ENCODE peak calls at places on chromosomes 16 and 17, in seven cellular contexts. W, F, D, S, Q, U and J are unnamed samples.

GRCh38 chr16:4372578-4373355 is 1.1 kb downstream of the VASN start:
- DNase-seq in W (peak), F (no peak), D (peak), S (no peak), Q (peak), U (peak), J (no peak)

GRCh38 chr16:2786826-2787151 is 571 bp downstream of the PRSS33 start:
- DNase-seq in W (no peak), F (no peak), D (no peak), S (no peak), Q (no peak), U (no peak), J (no peak)

GRCh38 chr17:67750067-67750466 is 32.3 kb downstream of the NOL11 start:
- DNase-seq in W (no peak), F (no peak), D (no peak), S (no peak), Q (no peak), U (no peak), J (no peak)

GRCh38 chr16:75965504-75966374 is 239.4 kb upstream of the CPHXL start:
- DNase-seq in W (no peak), F (no peak), D (no peak), S (no peak), Q (no peak), U (no peak), J (no peak)

GRCh38 chr17:45371414-45372324 is 54.8 kb upstream of the MAP3K14 start:
- DNase-seq in W (no peak), F (no peak), D (peak), S (peak), Q (no peak), U (peak), J (peak)

GRCh38 chr16:87671715-87672270 is 69.5 kb downstream of the JPH3 start:
- DNase-seq in W (no peak), F (no peak), D (no peak), S (no peak), Q (no peak), U (no peak), J (no peak)

GRCh38 chr17:76385892-76386786 is 1.7 kb downstream of the SPHK1 start:
- DNase-seq in W (peak), F (peak), D (peak), S (peak), Q (peak), U (peak), J (peak)

GRCh38 chr16:82580293-82580900 is 46.4 kb upstream of the CDH13 start:
- DNase-seq in W (peak), F (no peak), D (peak), S (no peak), Q (peak), U (peak), J (peak)

GRCh38 chr17:78610951-78611511 is 33.8 kb upstream of the DNAH17 start:
- DNase-seq in W (no peak), F (no peak), D (no peak), S (no peak), Q (no peak), U (no peak), J (no peak)

GRCh38 chr17:17664073-17664470 is 17.2 kb upstream of the RAI1 start:
- DNase-seq in W (no peak), F (no peak), D (no peak), S (no peak), Q (no peak), U (no peak), J (no peak)

GRCh38 chr17:47225436-47225858 is 16.3 kb downstream of the MYL4 start:
- DNase-seq in W (no peak), F (no peak), D (peak), S (no peak), Q (no peak), U (peak), J (no peak)

GRCh38 chr17:50108556-50108955 is 13.4 kb downstream of the PDK2 start:
- DNase-seq in W (no peak), F (no peak), D (no peak), S (no peak), Q (no peak), U (no peak), J (no peak)

GRCh38 chr17:78828470-78829185 is 12.0 kb downstream of the USP36 start:
- DNase-seq in W (no peak), F (no peak), D (no peak), S (no peak), Q (no peak), U (peak), J (no peak)

GRCh38 chr16:8634991-8635736 is 13.7 kb downstream of the METTL22 start:
- DNase-seq in W (peak), F (no peak), D (no peak), S (no peak), Q (no peak), U (peak), J (no peak)